ENCODE peak calls at places on chromosomes 1 and 21, in eight cellular contexts. I is endothelial cell, W is DMS153, E is GF-D8, R is fibroblast of lung, S is cardiac muscle cell, C is upper lobe of right lung, Q is AG10803. H is an unnamed sample.
A peak's percentile ranks its signal among the peaks of the same experiment; 100 is the strongest.

GRCh38 chr1:30697977-30698376 is 25.4 kb downstream of the MATN1 start:
- DNase-seq in I (no peak), W (no peak), E (no peak), R (peak; percentile 59), S (peak; percentile 59), C (peak; percentile 41), Q (peak; percentile 57), H (peak; percentile 20)

GRCh38 chr1:198121058-198121829 is 35.6 kb upstream of the NEK7 start:
- DNase-seq in I (no peak), W (no peak), E (no peak), R (peak; percentile 96), S (no peak), C (no peak), Q (peak; percentile 86), H (no peak)

GRCh38 chr1:150841626-150842025 is 33.6 kb upstream of the CTSK start:
- DNase-seq in I (no peak), W (no peak), E (no peak), R (no peak), S (no peak), C (no peak), Q (no peak), H (no peak)

GRCh38 chr1:10624256-10625050 is 149.7 kb downstream of the PEX14 start:
- DNase-seq in I (no peak), W (no peak), E (no peak), R (no peak), S (no peak), C (peak; percentile 55), Q (no peak), H (peak; percentile 76)

GRCh38 chr1:109618614-109619404 is 607 bp downstream of the GNAT2 start:
- DNase-seq in I (no peak), W (no peak), E (no peak), R (no peak), S (no peak), C (no peak), Q (no peak), H (no peak)

GRCh38 chr1:6507461-6507911 is 16.0 kb upstream of the PLEKHG5 start:
- DNase-seq in I (no peak), W (no peak), E (no peak), R (no peak), S (no peak), C (no peak), Q (no peak), H (no peak)

GRCh38 chr1:150613061-150613920 is 16.1 kb downstream of the ENSA start:
- DNase-seq in I (no peak), W (peak; percentile 97), E (peak; percentile 93), R (peak; percentile 93), S (no peak), C (no peak), Q (peak; percentile 70), H (no peak)

GRCh38 chr1:95451054-95451453 is 217.0 kb downstream of the RWDD3 start:
- DNase-seq in I (no peak), W (no peak), E (no peak), R (no peak), S (no peak), C (no peak), Q (no peak), H (no peak)

GRCh38 chr1:94951056-94951455 is 24.1 kb upstream of the CNN3 start:
- DNase-seq in I (no peak), W (no peak), E (no peak), R (no peak), S (no peak), C (no peak), Q (peak; percentile 29), H (no peak)

GRCh38 chr1:243979396-243979795 is 71.7 kb upstream of the ZBTB18 start:
- DNase-seq in I (no peak), W (no peak), E (no peak), R (no peak), S (no peak), C (no peak), Q (no peak), H (no peak)

GRCh38 chr1:24074196-24074595 is 37.7 kb downstream of the MYOM3 start:
- DNase-seq in I (no peak), W (no peak), E (no peak), R (no peak), S (no peak), C (no peak), Q (no peak), H (no peak)

GRCh38 chr1:201353186-201353940 is 24.1 kb downstream of the TNNT2 start:
- DNase-seq in I (no peak), W (no peak), E (no peak), R (no peak), S (peak; percentile 39), C (peak; percentile 42), Q (no peak), H (peak; percentile 63)

GRCh38 chr1:20358761-20359263 is 68.1 kb downstream of the VWA5B1 start:
- DNase-seq in I (no peak), W (peak; percentile 67), E (no peak), R (peak; percentile 61), S (peak; percentile 91), C (peak; percentile 75), Q (peak; percentile 42), H (peak; percentile 85)

GRCh38 chr1:220694866-220695382 is 4.8 kb downstream of the C1orf115 start:
- DNase-seq in I (no peak), W (no peak), E (no peak), R (no peak), S (no peak), C (no peak), Q (no peak), H (no peak)

GRCh38 chr1:45116820-45117219 is 89.6 kb downstream of the ZSWIM5 start:
- DNase-seq in I (no peak), W (no peak), E (no peak), R (no peak), S (no peak), C (no peak), Q (no peak), H (no peak)

GRCh38 chr1:26066857-26067256 is 573 bp downstream of the TRIM63 start:
- DNase-seq in I (no peak), W (no peak), E (no peak), R (no peak), S (peak; percentile 96), C (no peak), Q (no peak), H (peak; percentile 90)

GRCh38 chr1:224213438-224214119 is 30.5 kb downstream of the DEGS1 start:
- DNase-seq in I (no peak), W (no peak), E (no peak), R (no peak), S (peak; percentile 73), C (no peak), Q (no peak), H (no peak)

GRCh38 chr1:959730-960039 is 629 bp upstream of the NOC2L start:
- DNase-seq in I (no peak), W (no peak), E (no peak), R (no peak), S (no peak), C (no peak), Q (no peak), H (no peak)

GRCh38 chr21:44498965-44499560 is 40.9 kb downstream of the KRTAP10-1 start:
- DNase-seq in I (no peak), W (peak; percentile 26), E (no peak), R (no peak), S (no peak), C (no peak), Q (no peak), H (no peak)

GRCh38 chr1:38570576-38570975 is 289.0 kb downstream of the RRAGC start:
- DNase-seq in I (no peak), W (no peak), E (no peak), R (no peak), S (no peak), C (no peak), Q (no peak), H (no peak)

GRCh38 chr1:151653397-151653796 is 41.5 kb downstream of the SNX27 start:
- DNase-seq in I (no peak), W (no peak), E (peak; percentile 72), R (peak; percentile 44), S (no peak), C (no peak), Q (peak; percentile 80), H (no peak)

GRCh38 chr1:958823-959729 is at the start of gene NOC2L:
- DNase-seq in I (peak; percentile 95), W (peak; percentile 87), E (peak; percentile 70), R (peak; percentile 80), S (peak; percentile 92), C (peak; percentile 97), Q (peak; percentile 85), H (peak; percentile 96)

GRCh38 chr1:29322147-29322694 is 85.9 kb downstream of the PTPRU start:
- DNase-seq in I (no peak), W (no peak), E (no peak), R (no peak), S (no peak), C (peak; percentile 29), Q (no peak), H (no peak)

GRCh38 chr1:178931843-178932551 is 61.1 kb upstream of the ANGPTL1 start:
- DNase-seq in I (no peak), W (no peak), E (no peak), R (peak; percentile 22), S (no peak), C (no peak), Q (peak; percentile 83), H (no peak)

GRCh38 chr1:47757226-47757975 is 239.8 kb downstream of the TRABD2B start:
- DNase-seq in I (no peak), W (no peak), E (no peak), R (no peak), S (no peak), C (no peak), Q (no peak), H (no peak)

GRCh38 chr1:1434131-1434811 is 1.2 kb upstream of the VWA1 start:
- DNase-seq in I (peak; percentile 56), W (peak; percentile 64), E (peak; percentile 59), R (peak; percentile 45), S (peak; percentile 52), C (peak; percentile 88), Q (no peak), H (peak; percentile 84)

GRCh38 chr1:168235548-168235885 is 9.7 kb downstream of the SFT2D2 start:
- DNase-seq in I (no peak), W (no peak), E (no peak), R (peak; percentile 28), S (no peak), C (no peak), Q (peak; percentile 84), H (no peak)

GRCh38 chr1:204544321-204544720 is 28.1 kb downstream of the MDM4 start:
- DNase-seq in I (no peak), W (no peak), E (peak; percentile 14), R (peak; percentile 69), S (no peak), C (no peak), Q (peak; percentile 39), H (no peak)

GRCh38 chr1:156433602-156434001 is 64.6 kb downstream of the RHBG start:
- DNase-seq in I (no peak), W (no peak), E (no peak), R (no peak), S (no peak), C (no peak), Q (no peak), H (no peak)

GRCh38 chr1:116485976-116486375 is 84.8 kb downstream of the CD58 start:
- DNase-seq in I (no peak), W (no peak), E (no peak), R (peak; percentile 27), S (no peak), C (no peak), Q (peak; percentile 45), H (no peak)

GRCh38 chr1:243974451-243975292 is 76.4 kb upstream of the ZBTB18 start:
- DNase-seq in I (peak; percentile 24), W (no peak), E (no peak), R (peak; percentile 25), S (peak; percentile 71), C (no peak), Q (peak; percentile 12), H (no peak)

GRCh38 chr1:1782399-1783221 is 4.3 kb upstream of the NADK start:
- DNase-seq in I (no peak), W (peak; percentile 91), E (no peak), R (peak; percentile 52), S (peak; percentile 18), C (peak; percentile 88), Q (peak; percentile 67), H (peak; percentile 86)

GRCh38 chr1:192497214-192497794 is 78.3 kb upstream of the RGS1 start:
- DNase-seq in I (no peak), W (no peak), E (no peak), R (no peak), S (no peak), C (no peak), Q (no peak), H (no peak)

GRCh38 chr1:215730600-215730999 is 163.5 kb downstream of the KCTD3 start:
- DNase-seq in I (no peak), W (no peak), E (no peak), R (no peak), S (no peak), C (no peak), Q (no peak), H (no peak)

H was measured in cardiac septum.